ENCODE peak calls at places on chromosomes 16 and 17, in ten cellular contexts. Q, C, A, D, R, Z, E, L, F and G are unnamed samples.

GRCh38 chr17:50301891-50302584 is 27.8 kb downstream of the TMEM92 start:
- DNase-seq in A (no peak), R (no peak), E (peak), C (no peak), D (no peak), Q (no peak), F (no peak), L (no peak), Z (no peak), G (no peak)

GRCh38 chr16:69073181-69073669 is 32.2 kb upstream of the HAS3 start:
- DNase-seq in F (peak), D (no peak), C (peak), A (no peak), E (no peak), R (no peak), Z (no peak), Q (no peak), L (no peak), G (no peak)

GRCh38 chr17:54968954-54969400 is 412 bp downstream of the STXBP4 start:
- DNase-seq in C (peak), F (no peak), L (no peak), E (no peak), Q (no peak), A (peak), D (peak), R (no peak), Z (peak), G (no peak)

GRCh38 chr17:30244853-30245385 is 9.4 kb upstream of the SLC6A4 start:
- DNase-seq in A (no peak), L (no peak), F (no peak), E (no peak), D (no peak), Q (no peak), C (peak), Z (no peak), R (no peak), G (no peak)

GRCh38 chr17:41736983-41737679 is 2.7 kb upstream of the HAP1 start:
- DNase-seq in F (no peak), A (no peak), L (no peak), R (no peak), C (no peak), E (no peak), Z (no peak), Q (no peak), D (no peak), G (no peak)

GRCh38 chr17:31583795-31584340 is 192.4 kb downstream of the RAB11FIP4 start:
- DNase-seq in L (no peak), E (no peak), Z (no peak), A (no peak), D (no peak), R (no peak), Q (no peak), C (no peak), F (no peak), G (no peak)

GRCh38 chr16:48353565-48354163 is 31.5 kb downstream of the SIAH1 start:
- DNase-seq in Z (peak), F (peak), Q (no peak), D (peak), L (no peak), A (peak), C (peak), R (peak), E (peak), G (peak)

GRCh38 chr17:65559483-65559801 is 2.0 kb downstream of the AXIN2 start:
- DNase-seq in D (no peak), F (no peak), A (no peak), Q (no peak), C (no peak), R (no peak), E (no peak), Z (no peak), L (no peak), G (no peak)

GRCh38 chr17:72984145-72984924 is 108.2 kb downstream of the SLC39A11 start:
- DNase-seq in L (no peak), C (peak), F (no peak), Z (no peak), E (no peak), Q (no peak), R (no peak), A (no peak), D (no peak), G (no peak)

GRCh38 chr16:68345351-68345810 is 34.6 kb downstream of the PRMT7 start:
- DNase-seq in E (no peak), R (no peak), D (no peak), Z (no peak), L (no peak), Q (no peak), A (peak), C (peak), F (no peak), G (no peak)

GRCh38 chr17:17811381-17812210 is 25.2 kb downstream of the SREBF1 start:
- DNase-seq in C (no peak), F (no peak), L (no peak), Q (no peak), E (no peak), R (peak), D (no peak), A (no peak), Z (no peak), G (no peak)

GRCh38 chr16:56301391-56301850 is 110.1 kb downstream of the GNAO1 start:
- DNase-seq in R (no peak), F (no peak), E (no peak), L (no peak), C (peak), A (no peak), D (no peak), Q (no peak), Z (no peak), G (no peak)

DNA sequence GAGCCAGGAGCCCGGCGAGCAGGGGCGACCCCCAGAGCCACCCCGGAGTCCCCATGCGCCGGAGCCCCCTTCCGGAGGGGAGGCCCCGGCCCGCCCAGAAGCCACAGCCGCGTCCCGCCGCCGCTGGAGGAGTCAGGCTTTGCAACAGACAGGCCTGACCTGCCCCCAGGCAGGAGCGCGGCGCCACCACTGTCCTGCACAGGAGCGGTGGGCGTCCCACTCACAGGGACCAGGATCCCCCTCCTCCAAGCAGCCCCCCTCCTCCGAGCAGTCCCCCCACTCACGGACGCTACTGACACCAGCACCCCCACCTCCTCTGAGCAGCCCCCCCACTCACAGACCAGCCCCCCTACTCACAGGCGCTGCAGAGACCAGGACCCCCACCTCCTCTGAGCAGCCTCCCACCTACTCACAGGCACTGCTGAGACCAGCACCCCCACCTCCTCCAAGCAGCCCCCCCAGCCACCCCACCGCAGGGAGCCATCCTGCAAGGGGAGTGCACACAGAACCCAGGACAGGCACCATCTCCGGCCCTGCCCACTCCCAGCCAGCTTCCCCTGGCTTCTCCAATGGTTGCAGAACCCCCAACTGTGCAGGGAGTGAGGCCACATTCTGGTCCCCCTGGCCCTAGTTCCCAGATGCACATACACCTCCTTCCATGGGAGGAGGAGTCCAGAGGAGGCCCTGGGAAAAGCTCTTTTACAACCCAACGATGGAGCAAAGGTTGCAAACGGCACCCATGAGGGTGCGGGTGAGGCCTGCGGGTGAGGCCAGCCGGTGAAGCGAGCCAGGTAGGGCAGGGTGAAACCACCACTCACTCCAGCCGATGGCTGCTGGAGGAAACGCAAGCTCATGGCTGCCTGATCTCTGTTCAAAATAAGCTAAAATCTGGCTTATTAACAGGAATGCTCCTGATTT is 69.9 kb downstream of the ABR start:
- DNase-seq in Z (no peak), E (peak), C (no peak), F (no peak), L (no peak), Q (no peak), A (peak), D (peak), R (no peak), G (peak)
- TF ChIP-seq POLR2A in Z (no peak), E (no peak), C (no peak), F (peak), L (no peak), Q (no peak), A (no peak), D (peak), R (no peak), G (no peak)

DNA sequence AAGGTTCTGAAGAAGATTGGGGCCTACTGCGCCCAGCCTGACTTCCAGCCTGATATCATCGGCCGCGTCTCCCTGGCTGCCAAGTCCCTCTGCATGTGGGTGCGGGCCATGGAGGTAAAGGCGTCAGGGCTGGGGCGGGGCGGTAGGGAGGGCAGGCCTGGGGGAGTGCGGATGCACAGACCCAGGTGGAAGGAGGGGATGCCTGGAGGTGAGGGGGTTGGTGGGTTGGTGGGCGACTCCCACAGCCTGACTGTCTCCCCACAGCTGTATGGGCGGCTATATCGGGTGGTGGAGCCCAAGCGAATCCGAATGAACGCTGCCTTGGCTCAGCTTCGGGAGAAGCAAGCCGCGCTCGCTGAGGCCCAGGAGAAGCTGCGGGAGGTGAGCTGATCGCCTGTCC is 26.8 kb upstream of the KDM6B start:
- DNase-seq in Z (no peak), A (no peak), C (no peak), R (no peak), E (no peak), Q (no peak), L (no peak), F (no peak), D (no peak), G (no peak)
- TF ChIP-seq POLR2A in Z (no peak), A (no peak), C (no peak), R (no peak), E (no peak), Q (no peak), L (no peak), F (no peak), D (no peak), G (no peak)

GRCh38 chr16:4465977-4466779 is 8.2 kb downstream of the NMRAL1 start:
- DNase-seq in Q (no peak), E (peak), L (no peak), D (peak), C (no peak), A (peak), Z (no peak), R (no peak), F (no peak), G (no peak)
- TF ChIP-seq POLR2A in Q (no peak), E (no peak), L (no peak), D (no peak), C (no peak), A (no peak), Z (no peak), R (no peak), F (no peak), G (no peak)

DNA sequence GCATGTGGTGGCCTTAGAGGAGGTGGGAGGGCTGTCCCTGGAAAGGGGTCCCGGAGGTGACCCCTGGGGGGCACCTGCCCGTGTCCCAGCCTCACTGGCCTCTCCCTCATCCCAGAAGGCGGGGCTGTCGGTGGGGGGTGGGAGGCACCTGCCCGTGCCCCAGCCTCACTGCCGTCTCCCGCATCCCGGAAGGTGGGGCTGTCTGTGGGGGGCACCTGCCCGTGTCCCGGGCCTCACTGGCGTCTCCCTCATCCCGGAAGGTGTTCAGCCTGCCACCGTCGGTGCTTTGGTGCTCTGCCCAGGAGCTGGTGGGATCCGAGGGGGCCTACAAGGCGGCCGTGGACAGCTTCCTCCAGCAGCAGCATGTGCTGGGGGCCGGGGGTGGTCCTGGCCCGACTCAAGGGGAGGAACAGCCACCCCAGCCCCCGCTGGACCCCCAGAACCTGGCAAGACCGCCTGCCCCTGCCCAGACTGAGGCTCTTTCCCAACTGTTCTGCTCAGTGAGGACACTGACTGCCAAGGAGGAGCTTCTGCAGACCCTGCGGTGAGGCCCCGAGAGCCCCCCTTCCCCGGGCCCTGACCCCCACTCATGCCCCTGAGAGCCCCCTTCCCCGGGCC is 6.2 kb downstream of the CTU2 start:
- DNase-seq in L (no peak), C (no peak), R (no peak), F (no peak), Z (no peak), D (no peak), Q (no peak), A (no peak), E (no peak), G (no peak)
- TF ChIP-seq POLR2A in L (no peak), C (no peak), R (no peak), F (no peak), Z (no peak), D (no peak), Q (no peak), A (no peak), E (no peak), G (no peak)

GRCh38 chr16:30065112-30065942 is at the start of gene ALDOA:
- DNase-seq in A (peak), F (peak), D (peak), L (peak), C (peak), Z (peak), E (peak), Q (peak), R (peak), G (peak)
- TF ChIP-seq POLR2A in A (peak), F (peak), D (peak), L (peak), C (peak), Z (peak), E (peak), Q (peak), R (peak), G (peak)

DNA sequence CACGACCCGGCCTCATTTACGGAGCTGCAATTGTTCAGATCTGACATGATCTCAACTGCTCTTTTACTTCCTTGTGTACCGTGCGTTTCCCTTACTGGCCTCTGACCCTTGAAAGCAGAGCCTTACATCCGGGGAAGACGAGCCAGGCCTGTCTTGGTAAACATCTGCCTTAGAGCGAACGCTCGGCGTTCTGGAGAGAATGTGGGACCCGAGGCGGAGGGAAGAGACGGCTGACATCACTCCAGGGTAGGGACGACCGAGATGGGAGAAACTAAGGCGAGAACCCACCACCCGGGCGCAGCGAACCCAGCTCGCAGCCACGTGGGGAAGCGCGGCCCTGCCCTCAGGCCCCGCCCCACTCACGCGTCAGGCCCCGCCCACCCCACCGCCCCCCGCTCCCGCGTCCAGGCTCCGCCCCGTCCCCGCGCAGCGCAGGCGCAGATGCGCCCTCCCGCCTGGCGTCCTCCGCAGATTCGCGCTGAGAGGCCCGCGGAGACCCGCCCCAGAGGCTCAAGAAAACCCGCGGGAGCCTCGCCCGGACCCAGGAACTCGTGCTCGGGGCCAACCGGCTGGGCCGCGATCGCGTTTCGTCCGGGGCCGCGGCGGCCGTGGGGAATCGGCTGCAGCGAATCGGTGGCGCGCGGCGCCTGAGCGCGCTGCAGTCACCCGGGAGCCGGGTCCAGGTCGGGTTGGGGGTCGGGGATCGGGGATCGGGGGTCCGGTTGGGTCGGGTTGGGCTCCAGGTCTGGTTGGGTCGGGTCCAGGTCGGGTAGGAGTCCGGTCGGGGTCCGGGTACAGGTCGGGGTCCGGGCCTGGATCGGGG is at the start of gene TELO2:
- DNase-seq in C (peak), Q (peak), D (peak), A (peak), L (peak), Z (peak), E (peak), R (peak), F (peak), G (peak)
- TF ChIP-seq POLR2A in C (no peak), Q (peak), D (peak), A (no peak), L (no peak), Z (peak), E (no peak), R (peak), F (peak), G (no peak)

DNA sequence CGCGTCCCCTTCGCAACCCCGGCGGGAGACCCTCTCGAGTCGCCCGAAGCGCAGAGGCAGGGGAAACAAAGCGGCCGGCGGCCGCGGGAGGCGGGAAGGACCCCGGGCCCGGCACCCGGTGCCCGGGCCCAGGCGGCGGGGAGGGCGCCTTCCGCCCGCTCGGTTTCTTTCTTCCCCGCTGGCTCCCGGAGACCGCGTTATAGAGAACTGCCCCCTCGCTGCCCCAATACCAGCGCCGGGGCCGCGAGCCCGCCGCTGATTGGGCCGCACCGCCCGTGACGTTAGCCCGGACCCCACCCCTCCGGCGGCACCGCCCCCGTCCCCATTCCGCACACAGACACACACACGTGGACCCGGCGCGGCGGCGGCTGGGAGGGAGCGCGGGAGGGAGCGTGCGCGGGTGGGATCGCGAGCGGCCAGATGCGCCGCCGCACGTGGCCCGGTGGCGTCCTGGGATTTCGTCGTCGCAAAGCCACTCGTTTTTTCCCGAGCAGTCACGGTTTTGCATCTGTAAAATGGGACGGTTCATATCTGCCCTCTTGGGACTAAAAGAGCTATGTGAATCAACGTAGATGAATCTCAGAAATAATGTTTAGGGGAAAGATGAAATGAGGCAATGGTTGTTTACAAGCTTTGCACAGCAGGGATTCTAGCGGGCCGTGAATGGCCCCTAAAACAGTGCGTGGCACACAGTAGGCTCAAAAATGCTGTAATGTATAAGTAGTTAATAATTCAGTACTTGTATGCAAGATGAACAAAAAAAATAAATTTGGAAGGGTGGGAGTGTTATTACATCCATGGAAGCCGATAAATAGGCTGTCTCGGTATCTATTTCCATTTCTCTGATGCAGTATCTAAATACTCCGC is at the start of gene EPOP:
- DNase-seq in Z (peak), E (peak), A (peak), D (peak), C (peak), Q (peak), L (peak), F (peak), R (peak), G (peak)
- TF ChIP-seq POLR2A in Z (peak), E (no peak), A (no peak), D (no peak), C (peak), Q (peak), L (no peak), F (peak), R (peak), G (peak)